ENCODE peak calls at places on chromosome 4, in four cellular contexts. S is A549, H is K562, M is H1. F is an unnamed sample.

GRCh38 chr4:73211968-73212367 is 46.6 kb downstream of the ANKRD17 start:
- DNase-seq in S (no peak), H (no peak), M (no peak), F (no peak)

GRCh38 chr4:177375971-177376370 is 66.3 kb downstream of the AGA start:
- DNase-seq in H (peak; percentile 14), M (no peak), S (no peak), F (no peak)

GRCh38 chr4:55312491-55313101 is 33.4 kb upstream of the SRD5A3 start:
- DNase-seq in S (peak; percentile 41), H (peak; percentile 58), M (peak; percentile 23), F (peak; percentile 33)

GRCh38 chr4:72312032-72312650 is 256.9 kb downstream of the ADAMTS3 start:
- DNase-seq in S (peak; percentile 40), M (no peak), H (no peak), F (peak; percentile 1)

GRCh38 chr4:184536070-184536880 is 61.9 kb upstream of the IRF2 start:
- DNase-seq in H (peak; percentile 39), M (no peak), S (no peak), F (no peak)

GRCh38 chr4:3364199-3364598 is 71.4 kb downstream of the RGS12 start:
- DNase-seq in S (no peak), M (no peak), H (no peak), F (no peak)

GRCh38 chr4:136900706-136901105 is 631.6 kb downstream of the PCDH18 start:
- DNase-seq in S (no peak), M (no peak), H (no peak), F (no peak)

GRCh38 chr4:151744614-151745013 is 16.2 kb downstream of the GATB start:
- DNase-seq in H (peak; percentile 84), M (no peak), S (peak; percentile 35), F (peak; percentile 66)

GRCh38 chr4:6197433-6198174 is 2.7 kb downstream of the JAKMIP1 start:
- DNase-seq in H (no peak), S (no peak), M (no peak), F (no peak)

GRCh38 chr4:135497563-135498152 is 1296.1 kb upstream of the PABPC4L start:
- DNase-seq in S (no peak), M (no peak), H (no peak), F (no peak)

GRCh38 chr4:138636791-138637190 is 378.8 kb upstream of the NOCT start:
- DNase-seq in H (no peak), M (no peak), S (no peak), F (no peak)

GRCh38 chr4:77818667-77819408 is at the start of gene CNOT6L:
- DNase-seq in M (no peak), H (peak; percentile 70), S (peak; percentile 66), F (no peak)

GRCh38 chr4:168884251-168885124 is 125.6 kb downstream of the CBR4 start:
- DNase-seq in M (no peak), S (no peak), H (no peak), F (no peak)

GRCh38 chr4:2337131-2337723 is 75.3 kb upstream of the MXD4 start:
- DNase-seq in M (no peak), H (no peak), S (no peak), F (no peak)

GRCh38 chr4:92251711-92252110 is 52.1 kb upstream of the GRID2 start:
- DNase-seq in S (no peak), H (no peak), M (no peak), F (no peak)

GRCh38 chr4:11599044-11599443 is 170.3 kb upstream of the HS3ST1 start:
- DNase-seq in S (no peak), H (no peak), M (no peak), F (no peak)

GRCh38 chr4:98055800-98056501 is 87.3 kb downstream of the STPG2 start:
- DNase-seq in S (no peak), H (no peak), M (no peak), F (no peak)

GRCh38 chr4:2689114-2689513 is 67.0 kb downstream of the TNIP2 start:
- DNase-seq in S (no peak), H (no peak), M (no peak), F (no peak)

GRCh38 chr4:25865586-25865985 is 2.8 kb upstream of the SEL1L3 start:
- DNase-seq in M (peak; percentile 27), S (peak; percentile 51), H (peak; percentile 60), F (no peak)

GRCh38 chr4:23889368-23889767 is 479 bp downstream of the PPARGC1A start:
- DNase-seq in S (no peak), M (no peak), H (no peak), F (no peak)

GRCh38 chr4:142563682-142564291 is 282.3 kb downstream of the INPP4B start:
- DNase-seq in M (no peak), H (no peak), S (peak; percentile 8), F (no peak)

GRCh38 chr4:141028024-141028529 is 105.2 kb downstream of the RNF150 start:
- DNase-seq in M (no peak), S (no peak), H (no peak), F (no peak)

GRCh38 chr4:176726803-176727202 is 65.9 kb downstream of the VEGFC start:
- DNase-seq in H (no peak), S (no peak), M (no peak), F (no peak)

GRCh38 chr4:77903186-77903585 is 40.6 kb downstream of the MRPL1 start:
- DNase-seq in M (no peak), H (no peak), S (no peak), F (no peak)

GRCh38 chr4:38241541-38241940 is 281.3 kb downstream of the PTTG2 start:
- DNase-seq in M (no peak), S (no peak), H (no peak), F (no peak)

GRCh38 chr4:127309360-127310095 is 323.2 kb upstream of the INTU start:
- DNase-seq in S (no peak), H (no peak), M (no peak), F (no peak)

GRCh38 chr4:156829194-156829593 is 142.4 kb downstream of the PDGFC start:
- DNase-seq in S (no peak), H (no peak), M (no peak), F (no peak)

GRCh38 chr4:123867910-123868587 is 471.5 kb downstream of the SPRY1 start:
- DNase-seq in S (no peak), H (no peak), M (no peak), F (peak; percentile 25)

GRCh38 chr4:185219551-185220344 is 10.3 kb downstream of the SNX25 start:
- DNase-seq in H (no peak), M (no peak), S (no peak), F (no peak)

GRCh38 chr4:22842360-22842759 is 149.6 kb downstream of the GBA3 start:
- DNase-seq in M (no peak), H (no peak), S (no peak), F (no peak)

GRCh38 chr4:158678767-158679166 is 6.7 kb downstream of the ETFDH start:
- DNase-seq in M (no peak), S (no peak), H (no peak), F (no peak)
- TF ChIP-seq PHF8 in M (no peak), S (no peak), H (no peak), F (no peak)

GRCh38 chr4:36324808-36325207 is 43.4 kb downstream of the DTHD1 start:
- DNase-seq in S (no peak), H (no peak), M (no peak), F (no peak)

GRCh38 chr4:36321176-36321575 is 39.8 kb downstream of the DTHD1 start:
- DNase-seq in S (no peak), M (no peak), H (no peak), F (no peak)

GRCh38 chr4:36325499-36325898 is 44.1 kb downstream of the DTHD1 start:
- DNase-seq in H (no peak), M (no peak), S (no peak), F (no peak)

GRCh38 chr4:36323801-36324419 is 42.5 kb downstream of the DTHD1 start:
- DNase-seq in M (no peak), H (no peak), S (no peak), F (no peak)

DNA sequence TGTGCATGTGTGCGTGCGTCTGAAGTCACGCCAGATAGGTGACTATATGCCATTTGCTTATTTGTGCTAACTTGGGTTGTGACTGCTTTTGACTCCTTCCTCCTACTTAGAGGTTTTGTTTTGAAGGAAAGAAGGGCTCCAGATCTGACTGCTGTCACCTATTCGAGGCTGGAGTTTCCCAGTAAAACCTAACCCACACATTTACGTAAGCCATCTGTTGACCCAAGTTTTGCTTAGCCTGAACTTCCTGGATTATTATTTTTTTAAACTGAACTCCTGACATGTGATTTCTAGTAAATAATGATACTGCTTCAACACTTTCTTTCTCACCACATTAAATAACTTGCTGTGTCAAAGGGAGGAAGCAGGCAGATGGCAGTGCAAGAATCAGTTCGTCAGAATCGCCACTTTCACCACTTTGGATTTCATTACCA is 41.5 kb downstream of the DTHD1 start:
- DNase-seq in S (no peak), M (no peak), H (no peak), F (no peak)
- TF ChIP-seq PHF8 in S (no peak), M (no peak), H (no peak), F (no peak)

GRCh38 chr4:182338059-182338458 is 94.9 kb downstream of the TENM3 start:
- DNase-seq in S (no peak), H (no peak), M (no peak), F (no peak)
- TF ChIP-seq PHF8 in S (no peak), H (no peak), M (no peak), F (no peak)

GRCh38 chr4:82739292-82740190 is 59.1 kb downstream of the SCD5 start:
- DNase-seq in H (peak; percentile 71), S (peak; percentile 73), M (peak; percentile 61), F (peak; percentile 58)

GRCh38 chr4:82737354-82737753 is 61.2 kb downstream of the SCD5 start:
- DNase-seq in H (no peak), S (no peak), M (no peak), F (no peak)

DNA sequence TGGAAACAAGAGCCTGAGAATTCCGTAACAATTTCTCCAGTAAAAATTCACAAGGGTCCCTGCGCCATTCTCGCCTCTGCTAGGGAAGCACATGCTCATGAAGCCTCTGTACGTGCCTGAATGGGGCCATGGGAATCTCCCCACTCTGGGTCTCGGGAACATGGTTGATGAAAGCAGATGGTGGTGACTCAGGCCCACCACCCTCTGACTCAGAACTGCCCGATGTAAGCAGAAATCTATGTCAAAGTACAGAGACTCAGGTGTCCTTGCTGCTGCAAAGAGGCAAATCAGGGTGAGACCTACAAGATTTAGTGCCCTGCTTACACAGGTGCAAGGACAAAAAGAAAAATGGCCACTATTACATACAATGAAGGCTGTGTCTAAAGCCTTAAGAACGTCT is 65.0 kb downstream of the SCD5 start:
- DNase-seq in H (no peak), S (no peak), M (no peak), F (no peak)
- TF ChIP-seq PHF8 in H (no peak), S (no peak), M (no peak), F (no peak)

F was measured in HepG2.